ENCODE peak calls at places on chromosomes 1 and 21, in six cellular contexts. M, E, D, R, W and V are unnamed samples.

GRCh38 chr1:84253891-84254290 is 47.6 kb upstream of the SAMD13 start:
- DNase-seq in R (peak), E (no peak), D (no peak), W (no peak), M (no peak), V (no peak)

GRCh38 chr1:34126486-34126885 is 38.5 kb downstream of the CSMD2 start:
- DNase-seq in E (no peak), M (no peak), W (no peak), R (no peak), D (no peak), V (no peak)

GRCh38 chr1:47778280-47778679 is 218.9 kb downstream of the TRABD2B start:
- DNase-seq in M (no peak), R (no peak), E (no peak), D (no peak), W (no peak), V (no peak)

GRCh38 chr21:45471229-45472052 is 66.5 kb downstream of the COL18A1 start:
- DNase-seq in E (no peak), W (no peak), R (peak), D (no peak), M (no peak), V (no peak)

GRCh38 chr1:79128726-79129125 is 122.2 kb upstream of the ADGRL4 start:
- DNase-seq in D (no peak), E (no peak), M (no peak), R (peak), W (no peak), V (no peak)

GRCh38 chr1:111133863-111134262 is 6.0 kb downstream of the DRAM2 start:
- DNase-seq in W (no peak), M (no peak), R (no peak), E (no peak), D (no peak), V (no peak)

GRCh38 chr1:198620198-198620597 is 18.6 kb upstream of the PTPRC start:
- DNase-seq in R (no peak), D (no peak), M (no peak), E (no peak), W (no peak), V (no peak)

GRCh38 chr1:24972257-24973242 is 42.5 kb upstream of the RUNX3 start:
- DNase-seq in R (no peak), D (no peak), W (no peak), E (no peak), M (no peak), V (no peak)

GRCh38 chr1:174433451-174433850 is 14.3 kb upstream of the GPR52 start:
- DNase-seq in R (peak), D (no peak), E (no peak), W (no peak), M (no peak), V (no peak)

GRCh38 chr1:187396226-187396625 is 567.5 kb downstream of the PLA2G4A start:
- DNase-seq in E (no peak), R (no peak), D (no peak), M (no peak), W (no peak), V (no peak)

GRCh38 chr1:175146535-175147213 is 45.9 kb downstream of the KIAA0040 start:
- DNase-seq in R (peak), E (peak), W (peak), M (peak), D (peak), V (peak)

GRCh38 chr1:31757204-31757679 is 6.9 kb downstream of the ADGRB2 start:
- DNase-seq in E (no peak), D (no peak), M (no peak), W (no peak), R (no peak), V (no peak)

GRCh38 chr1:921011-921837 is 2.5 kb upstream of the SAMD11 start:
- DNase-seq in R (peak), M (no peak), W (peak), D (peak), E (peak), V (peak)

GRCh38 chr1:152783095-152783494 is 3.0 kb upstream of the LCE1E start:
- DNase-seq in E (no peak), W (no peak), M (no peak), R (no peak), D (no peak), V (no peak)

GRCh38 chr1:116159611-116160010 is 48.4 kb downstream of the MAB21L3 start:
- DNase-seq in M (no peak), D (no peak), R (no peak), E (no peak), W (no peak), V (no peak)

GRCh38 chr1:2001773-2002411 is 1.7 kb downstream of the CFAP74 start:
- DNase-seq in M (no peak), D (no peak), W (no peak), R (no peak), E (no peak), V (no peak)

GRCh38 chr1:222004034-222004433 is 262.1 kb upstream of the DUSP10 start:
- DNase-seq in R (no peak), E (no peak), W (no peak), D (no peak), M (no peak), V (no peak)

GRCh38 chr1:87958201-87958600 is 629.5 kb downstream of the LMO4 start:
- DNase-seq in D (no peak), W (no peak), M (no peak), E (no peak), R (no peak), V (no peak)